ENCODE peak calls at places on chromosomes 13 and 19, in five cellular contexts. A is Calu3; X is fibroblast of pulmonary artery; F is psoas muscle; O is activated CD4-positive, alpha-beta T cell treated with anti-CD3 and anti-CD28 coated beads, Interleukin-2, amount 10 ng/mL, durations not matched to agents 7 days and 5 days. L is an unnamed sample.
A peak's percentile ranks its signal among the peaks of the same experiment; 100 is the strongest.

GRCh38 chr13:114076329-114076761 is 56.1 kb downstream of the RASA3 start:
- DNase-seq in X (no peak), F (no peak), O (no peak), A (no peak), L (no peak)

GRCh38 chr13:84479656-84480055 is 597.4 kb upstream of the SLITRK1 start:
- DNase-seq in X (peak; percentile 1), F (no peak), A (no peak), O (no peak), L (no peak)

GRCh38 chr13:44455781-44456180 is 82.2 kb downstream of the SERP2 start:
- DNase-seq in X (no peak), A (no peak), O (no peak), F (no peak), L (no peak)

GRCh38 chr13:103883152-103883551 is 816.9 kb upstream of the SLC10A2 start:
- DNase-seq in O (no peak), F (peak; percentile 93), X (peak; percentile 95), A (peak; percentile 83), L (peak; percentile 74)

GRCh38 chr19:7852851-7853759 is 21.1 kb downstream of the PRR36 start:
- DNase-seq in O (peak; percentile 67), A (peak; percentile 93), X (peak; percentile 60), F (peak; percentile 79), L (peak; percentile 79)

GRCh38 chr13:107803822-107804495 is 411.4 kb downstream of the LIG4 start:
- DNase-seq in F (no peak), O (no peak), A (no peak), X (no peak), L (no peak)

GRCh38 chr13:44703371-44703770 is 127.2 kb upstream of the TSC22D1 start:
- DNase-seq in F (no peak), X (peak; percentile 29), O (no peak), A (no peak), L (no peak)

GRCh38 chr13:42494157-42494556 is 79.8 kb upstream of the TNFSF11 start:
- DNase-seq in A (no peak), X (no peak), O (no peak), F (no peak), L (no peak)

GRCh38 chr13:26584713-26585112 is 27.2 kb downstream of the WASF3 start:
- DNase-seq in F (no peak), A (no peak), O (no peak), X (peak; percentile 59), L (no peak)